ENCODE peak calls at places on chromosomes 3 and 15, in five cellular contexts. A is T-helper 1 cell, Z is NCI-H460, T is cardiac septum, H is endothelial cell. I is an unnamed sample.

GRCh38 chr15:90774731-90775521 is 57.8 kb downstream of the BLM start:
- DNase-seq in A (no peak), Z (no peak), T (no peak), H (no peak), I (no peak)

GRCh38 chr3:54733615-54734014 is 194.2 kb downstream of the LRTM1 start:
- DNase-seq in A (no peak), Z (no peak), T (no peak), H (no peak), I (peak; percentile 32)

GRCh38 chr3:184491867-184492615 is 69.5 kb upstream of the EPHB3 start:
- DNase-seq in A (no peak), Z (no peak), T (no peak), H (no peak), I (no peak)

GRCh38 chr3:66303556-66303955 is 82.8 kb downstream of the SLC25A26 start:
- DNase-seq in A (peak; percentile 33), Z (no peak), T (no peak), H (no peak), I (no peak)

GRCh38 chr3:119783883-119784282 is 2.0 kb downstream of the NR1I2 start:
- DNase-seq in A (no peak), Z (no peak), T (no peak), H (no peak), I (no peak)

GRCh38 chr15:70493787-70494514 is 269.4 kb downstream of the UACA start:
- DNase-seq in A (no peak), Z (no peak), T (no peak), H (no peak), I (no peak)

GRCh38 chr15:50330921-50331320 is 24.1 kb downstream of the GABPB1 start:
- DNase-seq in A (no peak), Z (no peak), T (no peak), H (no peak), I (no peak)

GRCh38 chr3:69896095-69896494 is 103.4 kb upstream of the SAMMSON start:
- DNase-seq in A (no peak), Z (no peak), T (no peak), H (no peak), I (no peak)

GRCh38 chr3:176032043-176032442 is 1165.2 kb downstream of the TBL1XR1 start:
- DNase-seq in A (no peak), Z (no peak), T (no peak), H (no peak), I (no peak)

GRCh38 chr15:94965593-94965992 is 734.2 kb downstream of the MCTP2 start:
- DNase-seq in A (no peak), Z (no peak), T (no peak), H (no peak), I (no peak)

GRCh38 chr3:56787784-56788256 is 13.9 kb downstream of the ARHGEF3 start:
- DNase-seq in A (no peak), Z (no peak), T (no peak), H (no peak), I (no peak)

GRCh38 chr15:72155021-72155621 is 36.9 kb downstream of the SENP8 start:
- DNase-seq in A (no peak), Z (no peak), T (no peak), H (no peak), I (peak; percentile 56)

GRCh38 chr3:31077826-31078225 is 183.4 kb upstream of the GADL1 start:
- DNase-seq in A (no peak), Z (no peak), T (no peak), H (no peak), I (no peak)

GRCh38 chr3:185216587-185216918 is 37.3 kb downstream of the EHHADH start:
- DNase-seq in A (no peak), Z (no peak), T (no peak), H (no peak), I (no peak)

GRCh38 chr3:45499529-45499928 is 95.0 kb upstream of the LIMD1 start:
- DNase-seq in A (no peak), Z (peak; percentile 36), T (no peak), H (no peak), I (no peak)

GRCh38 chr15:22884344-22884743 is 45.9 kb downstream of the NIPA2 start:
- DNase-seq in A (no peak), Z (peak; percentile 16), T (no peak), H (no peak), I (no peak)

GRCh38 chr3:51668756-51669155 is 2.3 kb upstream of the TEX264 start:
- DNase-seq in A (no peak), Z (no peak), T (no peak), H (no peak), I (no peak)

GRCh38 chr3:169542347-169542751 is 121.2 kb downstream of the MECOM start:
- DNase-seq in A (no peak), Z (no peak), T (no peak), H (no peak), I (peak; percentile 24)

GRCh38 chr3:55683666-55684270 is 196.7 kb upstream of the WNT5A start:
- DNase-seq in A (no peak), Z (no peak), T (no peak), H (no peak), I (no peak)

GRCh38 chr3:39970982-39971381 is 161.6 kb downstream of the MYRIP start:
- DNase-seq in A (no peak), Z (no peak), T (no peak), H (no peak), I (no peak)

GRCh38 chr3:132695422-132695821 is 26.8 kb downstream of the NPHP3 start:
- DNase-seq in A (no peak), Z (no peak), T (no peak), H (no peak), I (no peak)

GRCh38 chr15:44719293-44719999 is 8.1 kb downstream of the B2M start:
- DNase-seq in A (peak; percentile 54), Z (no peak), T (no peak), H (no peak), I (no peak)

GRCh38 chr3:31341130-31341529 is 191.6 kb upstream of the STT3B start:
- DNase-seq in A (no peak), Z (no peak), T (no peak), H (peak; percentile 9), I (peak; percentile 3)

GRCh38 chr3:170027691-170028102 is 10.1 kb upstream of the GPR160 start:
- DNase-seq in A (no peak), Z (no peak), T (no peak), H (no peak), I (no peak)

GRCh38 chr3:14150078-14150477 is 25.2 kb downstream of the TMEM43 start:
- DNase-seq in A (no peak), Z (no peak), T (peak; percentile 70), H (no peak), I (no peak)

GRCh38 chr3:188052229-188052965 is 101.6 kb upstream of the LPP start:
- DNase-seq in A (no peak), Z (no peak), T (peak; percentile 87), H (peak; percentile 35), I (peak; percentile 19)

GRCh38 chr3:147410126-147410517 is 957 bp downstream of the ZIC1 start:
- DNase-seq in A (no peak), Z (no peak), T (no peak), H (no peak), I (no peak)

GRCh38 chr3:36408146-36408545 is 27.8 kb downstream of the STAC start:
- DNase-seq in A (no peak), Z (no peak), T (no peak), H (no peak), I (no peak)

GRCh38 chr15:100601158-100601557 is 826 bp downstream of the LINS1 start:
- DNase-seq in A (peak; percentile 48), Z (no peak), T (no peak), H (peak; percentile 24), I (peak; percentile 33)

GRCh38 chr15:66763186-66764066 is 61.4 kb downstream of the SMAD6 start:
- DNase-seq in A (no peak), Z (no peak), T (peak; percentile 93), H (no peak), I (peak; percentile 77)

GRCh38 chr3:5195605-5196004 is 8.1 kb downstream of the EDEM1 start:
- DNase-seq in A (no peak), Z (no peak), T (no peak), H (no peak), I (no peak)

GRCh38 chr15:48389701-48390143 is 58.5 kb downstream of the DUT start:
- DNase-seq in A (no peak), Z (no peak), T (no peak), H (no peak), I (no peak)

GRCh38 chr3:142272200-142272891 is 47.0 kb upstream of the GK5 start:
- DNase-seq in A (no peak), Z (no peak), T (no peak), H (no peak), I (no peak)

GRCh38 chr3:105526349-105527111 is 159.8 kb downstream of the ALCAM start:
- DNase-seq in A (no peak), Z (no peak), T (no peak), H (no peak), I (no peak)

GRCh38 chr15:66004618-66005262 is 135.4 kb downstream of the RAB11A start:
- DNase-seq in A (no peak), Z (peak; percentile 14), T (no peak), H (peak; percentile 59), I (no peak)

GRCh38 chr3:153290278-153291015 is 128.4 kb downstream of the RAP2B start:
- DNase-seq in A (no peak), Z (no peak), T (no peak), H (no peak), I (no peak)

GRCh38 chr15:40416056-40416455 is 10.5 kb downstream of the IVD start:
- DNase-seq in A (no peak), Z (no peak), T (no peak), H (no peak), I (no peak)

GRCh38 chr15:99307735-99308134 is 56.5 kb downstream of the LRRC28 start:
- DNase-seq in A (no peak), Z (no peak), T (no peak), H (no peak), I (no peak)